ENCODE peak calls at places on chromosomes 1 and 21, in five cellular contexts. One of them, this sample, is unnamed.
A peak's percentile ranks its signal among the peaks of the same experiment; 100 is the strongest.

GRCh38 chr1:203479646-203480045 is 4.0 kb downstream of the PRELP start:
- DNase-seq in cardiac muscle cell: no peak
- DNase-seq in AG10803: no peak
- DNase-seq in astrocyte: no peak
- DNase-seq in GM10248: no peak
- DNase-seq in this sample: peak; percentile 23

GRCh38 chr1:207002731-207003146 is 29.8 kb downstream of the C1orf116 start:
- DNase-seq in cardiac muscle cell: peak; percentile 20
- DNase-seq in AG10803: no peak
- DNase-seq in astrocyte: peak; percentile 63
- DNase-seq in GM10248: no peak
- DNase-seq in this sample: no peak

GRCh38 chr1:119564548-119564947 is 57.5 kb downstream of the HSD3B1 start:
- DNase-seq in cardiac muscle cell: no peak
- DNase-seq in AG10803: no peak
- DNase-seq in astrocyte: no peak
- DNase-seq in GM10248: peak; percentile 36
- DNase-seq in this sample: no peak

GRCh38 chr1:153705484-153705883 is 22.4 kb upstream of the INTS3 start:
- DNase-seq in cardiac muscle cell: no peak
- DNase-seq in AG10803: no peak
- DNase-seq in astrocyte: no peak
- DNase-seq in GM10248: no peak
- DNase-seq in this sample: no peak

GRCh38 chr1:194476872-194477271 is 1290.5 kb upstream of the B3GALT2 start:
- DNase-seq in cardiac muscle cell: no peak
- DNase-seq in AG10803: no peak
- DNase-seq in astrocyte: peak; percentile 7
- DNase-seq in GM10248: no peak
- DNase-seq in this sample: no peak

GRCh38 chr1:11499825-11500331 is 20.9 kb downstream of the DISP3 start:
- DNase-seq in cardiac muscle cell: no peak
- DNase-seq in AG10803: no peak
- DNase-seq in astrocyte: no peak
- DNase-seq in GM10248: no peak
- DNase-seq in this sample: no peak

GRCh38 chr1:77143529-77144121 is 75.6 kb downstream of the PIGK start:
- DNase-seq in cardiac muscle cell: peak; percentile 20
- DNase-seq in AG10803: peak; percentile 12
- DNase-seq in astrocyte: no peak
- DNase-seq in GM10248: no peak
- DNase-seq in this sample: peak; percentile 4

GRCh38 chr1:41805771-41806471 is 112.8 kb downstream of the HIVEP3 start:
- DNase-seq in cardiac muscle cell: no peak
- DNase-seq in AG10803: no peak
- DNase-seq in astrocyte: no peak
- DNase-seq in GM10248: no peak
- DNase-seq in this sample: no peak

GRCh38 chr1:223720987-223721591 is 8.8 kb downstream of the CAPN2 start:
- DNase-seq in cardiac muscle cell: peak; percentile 79
- DNase-seq in AG10803: peak; percentile 92
- DNase-seq in astrocyte: peak; percentile 88
- DNase-seq in GM10248: no peak
- DNase-seq in this sample: peak; percentile 94

GRCh38 chr1:184276416-184276815 is 110.4 kb upstream of the C1orf21 start:
- DNase-seq in cardiac muscle cell: no peak
- DNase-seq in AG10803: peak; percentile 72
- DNase-seq in astrocyte: no peak
- DNase-seq in GM10248: no peak
- DNase-seq in this sample: peak; percentile 63

GRCh38 chr1:236534164-236534651 is 10.4 kb downstream of the LGALS8 start:
- DNase-seq in cardiac muscle cell: peak; percentile 44
- DNase-seq in AG10803: peak; percentile 62
- DNase-seq in astrocyte: peak; percentile 78
- DNase-seq in GM10248: no peak
- DNase-seq in this sample: peak; percentile 45

GRCh38 chr1:196355206-196355786 is 252.9 kb downstream of the KCNT2 start:
- DNase-seq in cardiac muscle cell: peak; percentile 63
- DNase-seq in AG10803: peak; percentile 24
- DNase-seq in astrocyte: peak; percentile 8
- DNase-seq in GM10248: no peak
- DNase-seq in this sample: peak; percentile 38

GRCh38 chr1:56540467-56540866 is 38.9 kb downstream of the PLPP3 start:
- DNase-seq in cardiac muscle cell: no peak
- DNase-seq in AG10803: peak; percentile 43
- DNase-seq in astrocyte: no peak
- DNase-seq in GM10248: no peak
- DNase-seq in this sample: no peak

GRCh38 chr1:203144661-203145060 is 17.1 kb downstream of the ADORA1 start:
- DNase-seq in cardiac muscle cell: peak; percentile 69
- DNase-seq in AG10803: peak; percentile 21
- DNase-seq in astrocyte: no peak
- DNase-seq in GM10248: no peak
- DNase-seq in this sample: no peak

GRCh38 chr1:150987928-150988327 is 5.8 kb downstream of the ANXA9 start:
- DNase-seq in cardiac muscle cell: no peak
- DNase-seq in AG10803: no peak
- DNase-seq in astrocyte: no peak
- DNase-seq in GM10248: no peak
- DNase-seq in this sample: no peak

GRCh38 chr1:145985502-145986439 is 10.6 kb downstream of the TXNIP start:
- DNase-seq in cardiac muscle cell: peak; percentile 76
- DNase-seq in AG10803: peak; percentile 83
- DNase-seq in astrocyte: peak; percentile 44
- DNase-seq in GM10248: no peak
- DNase-seq in this sample: peak; percentile 89

GRCh38 chr1:175195281-175195680 is 2.7 kb upstream of the KIAA0040 start:
- DNase-seq in cardiac muscle cell: no peak
- DNase-seq in AG10803: no peak
- DNase-seq in astrocyte: no peak
- DNase-seq in GM10248: peak; percentile 40
- DNase-seq in this sample: no peak

GRCh38 chr1:173015629-173016028 is 35.1 kb downstream of the TNFSF18 start:
- DNase-seq in cardiac muscle cell: no peak
- DNase-seq in AG10803: no peak
- DNase-seq in astrocyte: no peak
- DNase-seq in GM10248: no peak
- DNase-seq in this sample: no peak

GRCh38 chr21:38741976-38742309 is 63.8 kb upstream of the ETS2 start:
- DNase-seq in cardiac muscle cell: no peak
- DNase-seq in AG10803: no peak
- DNase-seq in astrocyte: no peak
- DNase-seq in GM10248: no peak
- DNase-seq in this sample: no peak

GRCh38 chr1:19096036-19096833 is 113.8 kb downstream of the UBR4 start:
- DNase-seq in cardiac muscle cell: peak; percentile 36
- DNase-seq in AG10803: peak; percentile 9
- DNase-seq in astrocyte: no peak
- DNase-seq in GM10248: no peak
- DNase-seq in this sample: no peak

DNA sequence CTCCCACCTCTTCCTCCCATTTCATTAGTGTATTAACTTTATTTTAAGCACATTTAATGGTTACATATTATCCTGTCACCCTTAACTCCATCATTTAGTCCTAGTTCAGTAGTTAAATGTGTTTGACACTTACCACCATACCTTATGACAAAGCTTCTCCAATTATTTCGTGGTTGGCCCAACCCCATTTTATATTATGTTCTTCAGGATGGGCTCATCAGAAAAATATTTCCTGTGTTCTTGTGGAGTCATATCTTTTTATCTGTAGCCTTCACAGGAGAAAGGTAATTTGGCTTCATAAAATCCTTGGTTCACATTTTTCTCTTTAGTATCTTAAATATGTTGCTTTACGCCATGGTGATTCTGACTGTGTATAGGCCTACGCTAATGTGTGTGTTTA is 142.3 kb upstream of the COL6A1 start:
- DNase-seq in cardiac muscle cell: no peak
- DNase-seq in AG10803: no peak
- DNase-seq in astrocyte: peak; percentile 40
- DNase-seq in GM10248: no peak
- DNase-seq in this sample: no peak
- TF ChIP-seq CTCF in cardiac muscle cell: no peak
- TF ChIP-seq CTCF in AG10803: no peak
- TF ChIP-seq CTCF in astrocyte: no peak
- TF ChIP-seq CTCF in GM10248: no peak
- TF ChIP-seq CTCF in this sample: no peak

DNA sequence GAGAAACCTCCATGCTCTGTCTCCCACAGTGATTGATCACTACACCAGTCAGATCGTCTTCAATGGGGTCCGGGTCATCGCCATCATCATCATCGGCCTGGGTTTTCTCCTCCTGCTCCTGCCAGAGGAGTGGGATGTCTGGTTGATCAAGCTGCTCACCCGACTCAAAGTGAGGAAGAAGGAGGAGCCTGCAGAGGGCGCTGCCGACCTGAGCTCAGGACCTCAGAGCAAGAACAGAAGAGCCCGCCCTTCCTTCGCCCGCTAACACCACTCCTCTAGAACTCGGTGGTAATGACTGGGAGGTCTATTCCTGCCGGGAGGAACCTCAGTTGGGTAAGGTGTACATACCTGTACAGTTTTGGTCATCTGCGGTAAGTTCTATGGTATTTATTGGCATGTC is 50.3 kb upstream of the COA6 start:
- DNase-seq in cardiac muscle cell: peak; percentile 56
- DNase-seq in AG10803: no peak
- DNase-seq in astrocyte: no peak
- DNase-seq in GM10248: peak; percentile 38
- DNase-seq in this sample: peak; percentile 39
- TF ChIP-seq CTCF in cardiac muscle cell: peak; percentile 55
- TF ChIP-seq CTCF in AG10803: peak; percentile 34
- TF ChIP-seq CTCF in astrocyte: no peak
- TF ChIP-seq CTCF in GM10248: peak; percentile 39
- TF ChIP-seq CTCF in this sample: peak; percentile 52

DNA sequence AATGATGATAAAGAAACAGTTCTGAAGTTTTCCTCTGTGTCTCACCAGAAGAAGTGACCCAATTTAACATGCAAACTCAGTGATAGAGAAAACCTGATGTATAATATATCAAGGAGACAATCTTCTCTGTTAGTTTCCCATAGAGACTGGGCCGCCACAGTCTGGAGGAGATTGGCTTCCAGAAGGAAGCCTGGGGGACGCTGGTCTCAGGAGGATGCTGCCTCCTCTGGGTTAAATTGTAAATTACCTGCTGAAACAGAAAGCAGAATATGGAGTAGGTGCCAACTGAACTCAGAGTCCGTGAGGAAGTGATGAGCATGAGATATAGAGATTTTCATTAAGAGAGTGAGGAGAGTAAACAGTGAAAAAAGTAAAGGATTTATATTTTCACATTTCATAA is 15.8 kb downstream of the OR14I1 start:
- DNase-seq in cardiac muscle cell: no peak
- DNase-seq in AG10803: no peak
- DNase-seq in astrocyte: no peak
- DNase-seq in GM10248: peak; percentile 53
- DNase-seq in this sample: no peak
- TF ChIP-seq CTCF in cardiac muscle cell: no peak
- TF ChIP-seq CTCF in AG10803: no peak
- TF ChIP-seq CTCF in astrocyte: no peak
- TF ChIP-seq CTCF in GM10248: peak; percentile 59
- TF ChIP-seq CTCF in this sample: no peak

DNA sequence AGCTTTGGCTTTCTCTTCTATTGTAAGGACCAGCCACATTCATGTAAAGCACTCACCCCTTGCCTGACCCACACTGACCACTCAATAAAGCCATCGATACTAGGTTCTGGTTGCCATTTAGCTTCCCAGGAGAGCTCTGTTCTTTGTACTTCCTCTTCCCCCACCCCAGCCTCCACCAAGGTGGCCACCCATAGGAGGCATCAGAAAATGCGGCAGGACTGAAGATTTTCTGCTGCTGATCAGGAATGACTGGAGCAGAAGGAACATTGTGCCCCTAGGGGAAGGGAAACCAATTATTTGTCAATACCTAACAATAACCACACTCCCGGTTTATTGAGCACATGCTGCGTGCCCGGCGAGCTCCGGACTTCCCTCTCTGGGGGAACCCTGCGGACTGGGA is 5.2 kb upstream of the SMIM12 start:
- DNase-seq in cardiac muscle cell: no peak
- DNase-seq in AG10803: no peak
- DNase-seq in astrocyte: no peak
- DNase-seq in GM10248: no peak
- DNase-seq in this sample: no peak
- TF ChIP-seq CTCF in cardiac muscle cell: no peak
- TF ChIP-seq CTCF in AG10803: no peak
- TF ChIP-seq CTCF in astrocyte: no peak
- TF ChIP-seq CTCF in GM10248: no peak
- TF ChIP-seq CTCF in this sample: no peak

DNA sequence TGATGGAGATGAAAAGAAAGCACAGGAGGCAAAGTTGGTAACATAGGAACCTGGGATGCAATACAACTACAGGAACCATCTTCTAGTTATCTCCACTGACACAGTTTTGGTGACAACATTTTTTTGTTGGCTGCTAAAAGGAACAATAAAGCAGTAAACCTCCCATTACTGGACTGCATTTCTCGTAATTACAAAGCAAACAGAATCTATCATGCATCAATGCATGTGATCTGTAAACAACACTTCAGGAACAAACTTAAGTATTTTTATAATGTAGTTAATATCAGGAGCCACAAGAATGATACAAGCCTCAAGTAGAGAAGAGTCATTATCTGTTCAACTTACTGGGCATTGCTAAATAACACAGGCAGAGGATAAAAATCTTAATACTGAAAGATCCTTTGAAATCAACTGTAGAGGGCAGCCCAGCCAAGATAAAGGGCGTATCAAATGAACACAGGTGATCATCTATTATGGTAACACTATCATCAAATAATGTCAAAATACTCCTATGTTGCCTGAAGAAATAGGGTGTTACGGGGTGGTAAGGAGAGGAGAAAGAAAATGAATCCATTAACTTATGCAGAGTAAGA is 193.3 kb downstream of the EIF4G3 start:
- DNase-seq in cardiac muscle cell: no peak
- DNase-seq in AG10803: no peak
- DNase-seq in astrocyte: no peak
- DNase-seq in GM10248: no peak
- DNase-seq in this sample: no peak
- TF ChIP-seq CTCF in cardiac muscle cell: no peak
- TF ChIP-seq CTCF in AG10803: no peak
- TF ChIP-seq CTCF in astrocyte: no peak
- TF ChIP-seq CTCF in GM10248: peak; percentile 9
- TF ChIP-seq CTCF in this sample: peak; percentile 12